ENCODE peak calls at places on chromosomes 3 and 15, in nine cellular contexts. Z is activated B cell treated with CpG ODN at 0.5 μM for 24 hours; L is foreskin fibroblast; I is AG08395; H is activated naive CD8-positive, alpha-beta T cell treated with anti-CD3 and anti-CD28 coated beads, Interleukin-2, amount 10 ng/mL, durations not matched to agents 7 days and 5 days; N is fibroblast of gingiva; B is activated CD4-positive, CD25-positive, alpha-beta regulatory T cell; K is NCI-H1092; J is T-cell. M is an unnamed sample.

GRCh38 chr3:42014949-42015533 is 53.1 kb upstream of the ULK4 start:
- DNase-seq in Z (peak; percentile 35), L (peak; percentile 63), I (peak; percentile 46), H (peak; percentile 34), N (peak; percentile 52), B (no peak), K (peak; percentile 63), J (no peak), M (peak; percentile 46)

GRCh38 chr3:114498779-114499370 is 205.0 kb downstream of the TIGIT start:
- DNase-seq in Z (no peak), L (peak; percentile 71), I (peak; percentile 10), H (no peak), N (peak; percentile 35), B (no peak), K (no peak), J (no peak), M (peak; percentile 54)

GRCh38 chr3:97927699-97928098 is 44.5 kb downstream of the RIOX2 start:
- DNase-seq in Z (no peak), L (peak; percentile 64), I (no peak), H (no peak), N (peak; percentile 76), B (no peak), K (no peak), J (no peak), M (no peak)

GRCh38 chr15:43121863-43122262 is 11.5 kb upstream of the TMEM62 start:
- DNase-seq in Z (no peak), L (no peak), I (no peak), H (no peak), N (no peak), B (no peak), K (no peak), J (no peak), M (no peak)

GRCh38 chr3:12334786-12335185 is 45.9 kb downstream of the PPARG start:
- DNase-seq in Z (no peak), L (peak; percentile 75), I (no peak), H (no peak), N (no peak), B (no peak), K (no peak), J (no peak), M (no peak)

GRCh38 chr15:91268510-91268909 is 168.5 kb downstream of the SV2B start:
- DNase-seq in Z (no peak), L (no peak), I (no peak), H (no peak), N (no peak), B (no peak), K (no peak), J (no peak), M (no peak)

GRCh38 chr3:43792904-43793303 is 102.2 kb downstream of the ABHD5 start:
- DNase-seq in Z (no peak), L (peak; percentile 52), I (peak; percentile 36), H (no peak), N (no peak), B (no peak), K (no peak), J (no peak), M (peak; percentile 30)

GRCh38 chr3:167740961-167741587 is 5.6 kb downstream of the SERPINI1 start:
- DNase-seq in Z (no peak), L (peak; percentile 48), I (peak; percentile 19), H (no peak), N (peak; percentile 27), B (no peak), K (peak; percentile 6), J (peak; percentile 4), M (peak; percentile 28)

GRCh38 chr15:90001683-90002427 is 731 bp downstream of the ZNF710 start:
- DNase-seq in Z (peak; percentile 59), L (peak; percentile 75), I (peak; percentile 59), H (peak; percentile 74), N (peak; percentile 74), B (peak; percentile 26), K (no peak), J (peak; percentile 43), M (peak; percentile 74)

GRCh38 chr3:31294430-31295149 is 238.1 kb upstream of the STT3B start:
- DNase-seq in Z (no peak), L (no peak), I (no peak), H (no peak), N (no peak), B (no peak), K (no peak), J (no peak), M (no peak)

GRCh38 chr15:63970723-63971426 is 75.4 kb downstream of the DAPK2 start:
- DNase-seq in Z (no peak), L (no peak), I (no peak), H (no peak), N (no peak), B (no peak), K (no peak), J (no peak), M (peak; percentile 16)

GRCh38 chr3:38168988-38169363 is 3.6 kb downstream of the OXSR1 start:
- DNase-seq in Z (no peak), L (peak; percentile 76), I (no peak), H (no peak), N (peak; percentile 42), B (no peak), K (no peak), J (no peak), M (no peak)

GRCh38 chr3:119643094-119643493 is 17.3 kb downstream of the POPDC2 start:
- DNase-seq in Z (no peak), L (peak; percentile 76), I (no peak), H (no peak), N (no peak), B (no peak), K (no peak), J (no peak), M (no peak)

GRCh38 chr3:9976736-9977709 is 9.6 kb downstream of the EMC3 start:
- DNase-seq in Z (no peak), L (peak; percentile 96), I (peak; percentile 93), H (no peak), N (peak; percentile 99), B (no peak), K (no peak), J (no peak), M (peak; percentile 90)

GRCh38 chr15:75204340-75205063 is 2.8 kb downstream of the C15orf39 start:
- DNase-seq in Z (peak; percentile 76), L (peak; percentile 97), I (peak; percentile 96), H (peak; percentile 86), N (peak; percentile 85), B (peak; percentile 67), K (peak; percentile 54), J (peak; percentile 85), M (peak; percentile 96)

GRCh38 chr3:108409791-108410190 is 100.6 kb downstream of the MYH15 start:
- DNase-seq in Z (no peak), L (no peak), I (no peak), H (no peak), N (no peak), B (no peak), K (no peak), J (no peak), M (no peak)

GRCh38 chr3:143847787-143848631 is at the start of gene SLC9A9:
- DNase-seq in Z (no peak), L (peak; percentile 87), I (peak; percentile 66), H (peak; percentile 31), N (peak; percentile 81), B (peak; percentile 1), K (no peak), J (peak; percentile 21), M (peak; percentile 64)

GRCh38 chr3:140545756-140546155 is 132.1 kb upstream of the TRIM42 start:
- DNase-seq in Z (no peak), L (no peak), I (no peak), H (no peak), N (peak; percentile 5), B (no peak), K (no peak), J (no peak), M (no peak)

GRCh38 chr3:71066849-71067261 is 516.7 kb downstream of the FOXP1 start:
- DNase-seq in Z (no peak), L (peak; percentile 63), I (peak; percentile 34), H (no peak), N (peak; percentile 64), B (no peak), K (no peak), J (peak; percentile 15), M (peak; percentile 48)

GRCh38 chr15:78640840-78641733 is at the start of gene CHRNB4:
- DNase-seq in Z (peak; percentile 21), L (peak; percentile 24), I (no peak), H (peak; percentile 50), N (no peak), B (no peak), K (no peak), J (peak; percentile 17), M (peak; percentile 45)

GRCh38 chr3:31732548-31732947 is 199.8 kb downstream of the STT3B start:
- DNase-seq in Z (no peak), L (no peak), I (no peak), H (no peak), N (no peak), B (no peak), K (peak; percentile 44), J (no peak), M (no peak)

GRCh38 chr3:195411831-195412230 is 31.0 kb downstream of the ACAP2 start:
- DNase-seq in Z (no peak), L (peak; percentile 41), I (peak; percentile 16), H (no peak), N (peak; percentile 4), B (no peak), K (no peak), J (no peak), M (peak; percentile 20)

GRCh38 chr3:67654099-67654831 is at the start of gene SUCLG2:
- DNase-seq in Z (peak; percentile 80), L (peak; percentile 96), I (peak; percentile 86), H (peak; percentile 83), N (peak; percentile 87), B (peak; percentile 65), K (peak; percentile 21), J (peak; percentile 76), M (peak; percentile 93)

M was measured in AG20443.